ENCODE peak calls at places on chromosomes 6 and 20, in ten cellular contexts. X, A, B, D, Q, W, O, Y, E and J are unnamed samples.

GRCh38 chr20:62772994-62773858 is 23.0 kb upstream of the MRGBP start:
- DNase-seq in E (no peak), W (no peak), O (no peak), B (peak; percentile 70), D (no peak), X (no peak), Y (no peak), Q (no peak), A (no peak), J (no peak)

GRCh38 chr20:19026901-19027644 is 185.4 kb upstream of the SLC24A3 start:
- DNase-seq in A (no peak), D (no peak), Q (no peak), O (no peak), X (no peak), B (no peak), W (no peak), E (peak; percentile 62), Y (no peak), J (no peak)

GRCh38 chr6:14540276-14540675 is 422.7 kb downstream of the CD83 start:
- DNase-seq in X (no peak), A (no peak), B (peak; percentile 19), Y (no peak), W (no peak), O (no peak), D (no peak), Q (no peak), E (no peak), J (no peak)

GRCh38 chr6:3139090-3139903 is 18.0 kb downstream of the TUBB2A start:
- DNase-seq in Q (no peak), O (peak; percentile 82), D (peak; percentile 71), B (peak; percentile 91), X (no peak), E (no peak), Y (no peak), W (peak; percentile 60), A (no peak), J (no peak)

GRCh38 chr6:46098678-46099077 is 31.1 kb upstream of the ENPP4 start:
- DNase-seq in W (no peak), A (no peak), Y (no peak), B (no peak), O (peak; percentile 11), E (no peak), Q (no peak), D (no peak), X (no peak), J (peak; percentile 83)

GRCh38 chr20:36941403-36941835 is 10.1 kb downstream of the SAMHD1 start:
- DNase-seq in B (peak; percentile 50), A (no peak), W (no peak), D (no peak), Y (no peak), E (no peak), X (no peak), Q (no peak), O (no peak), J (no peak)

GRCh38 chr6:134787261-134787871 is 162.5 kb downstream of the ALDH8A1 start:
- DNase-seq in Y (no peak), E (no peak), A (no peak), Q (no peak), W (no peak), O (no peak), D (no peak), X (no peak), B (peak; percentile 87), J (no peak)

GRCh38 chr6:21527731-21528130 is 65.8 kb upstream of the SOX4 start:
- DNase-seq in Q (no peak), X (no peak), W (no peak), B (no peak), E (no peak), Y (no peak), D (no peak), O (no peak), A (no peak), J (no peak)

GRCh38 chr6:151240036-151240685 is 394 bp downstream of the AKAP12 start:
- DNase-seq in E (peak; percentile 89), B (peak; percentile 94), W (peak; percentile 85), Q (no peak), X (no peak), O (peak; percentile 83), D (no peak), Y (peak; percentile 87), A (peak; percentile 91), J (no peak)

GRCh38 chr20:43949741-43950618 is 35.3 kb downstream of the TOX2 start:
- DNase-seq in W (no peak), E (no peak), D (peak; percentile 37), A (peak; percentile 75), X (no peak), Y (no peak), B (no peak), O (no peak), Q (no peak), J (no peak)

GRCh38 chr6:1053587-1053986 is 258.3 kb upstream of the FOXQ1 start:
- DNase-seq in W (no peak), Q (no peak), B (no peak), E (no peak), D (peak; percentile 2), Y (no peak), O (no peak), A (no peak), X (no peak), J (no peak)

GRCh38 chr6:67683960-67684359 is 951.1 kb upstream of the ADGRB3 start:
- DNase-seq in X (no peak), Y (no peak), A (no peak), E (no peak), O (no peak), W (no peak), Q (no peak), B (peak; percentile 96), D (no peak), J (no peak)

GRCh38 chr6:136991614-136992013 is 53.2 kb downstream of the IL20RA start:
- DNase-seq in A (no peak), B (no peak), W (no peak), O (no peak), X (no peak), E (no peak), Y (no peak), Q (no peak), D (no peak), J (no peak)

GRCh38 chr6:2976571-2977085 is 5.3 kb upstream of the SERPINB6 start:
- DNase-seq in A (no peak), W (no peak), E (no peak), B (peak; percentile 90), Q (no peak), D (no peak), X (no peak), O (no peak), Y (no peak), J (no peak)

GRCh38 chr6:2765896-2766766 is 938 bp downstream of the WRNIP1 start:
- DNase-seq in A (peak; percentile 87), Q (no peak), D (peak; percentile 39), Y (no peak), B (peak; percentile 79), W (no peak), X (no peak), O (peak; percentile 75), E (peak; percentile 47), J (no peak)

GRCh38 chr20:46154796-46155195 is 36.7 kb downstream of the CD40 start:
- DNase-seq in E (no peak), B (no peak), D (no peak), W (no peak), X (no peak), Q (no peak), A (no peak), Y (no peak), O (no peak), J (no peak)

GRCh38 chr20:61125076-61125475 is 127.0 kb upstream of the CDH4 start:
- DNase-seq in Y (no peak), Q (no peak), W (no peak), O (no peak), B (no peak), X (no peak), A (no peak), D (no peak), E (no peak), J (no peak)

GRCh38 chr6:38027685-38028373 is 208.3 kb downstream of the ZFAND3 start:
- DNase-seq in X (no peak), Q (no peak), A (no peak), W (no peak), D (no peak), O (no peak), Y (no peak), B (no peak), E (no peak), J (no peak)

GRCh38 chr20:12173333-12173732 is 255.6 kb downstream of the BTBD3 start:
- DNase-seq in E (no peak), W (no peak), O (no peak), B (peak; percentile 46), D (no peak), Q (no peak), X (no peak), Y (no peak), A (no peak), J (no peak)

GRCh38 chr6:55916188-55916587 is 40.8 kb upstream of the BMP5 start:
- DNase-seq in E (no peak), O (no peak), Q (no peak), A (no peak), B (peak; percentile 72), W (no peak), X (no peak), D (no peak), Y (no peak), J (no peak)

GRCh38 chr20:43988451-43988850 is 73.8 kb downstream of the TOX2 start:
- DNase-seq in O (no peak), B (peak; percentile 24), D (no peak), Q (no peak), X (no peak), W (no peak), A (no peak), Y (no peak), E (no peak), J (no peak)